ENCODE peak calls at places on chromosomes 12 and 14, in nine cellular contexts. Q, C, I, J, R, K, L, N and A are unnamed samples.

GRCh38 chr14:74275265-74275841 is 27.4 kb downstream of the ABCD4 start:
- DNase-seq in Q (no peak), C (no peak), I (no peak), J (no peak), R (no peak), K (no peak), L (no peak), N (no peak), A (peak)

GRCh38 chr12:89087876-89088275 is 264.4 kb downstream of the DUSP6 start:
- DNase-seq in Q (no peak), C (no peak), I (no peak), J (no peak), R (no peak), K (no peak), L (no peak), N (no peak), A (no peak)

GRCh38 chr12:68378859-68379628 is 46.9 kb upstream of the MDM1 start:
- DNase-seq in Q (no peak), C (no peak), I (peak), J (no peak), R (no peak), K (no peak), L (peak), N (peak), A (no peak)

GRCh38 chr12:8697476-8698131 is at the start of gene RIMKLB:
- DNase-seq in Q (peak), C (peak), I (peak), J (peak), R (peak), K (peak), L (peak), N (peak), A (peak)

GRCh38 chr12:16604853-16605252 is 1.1 kb downstream of the LMO3 start:
- DNase-seq in Q (no peak), C (no peak), I (no peak), J (no peak), R (no peak), K (no peak), L (no peak), N (no peak), A (no peak)

GRCh38 chr14:101119830-101120571 is 216.5 kb upstream of the RTL1 start:
- DNase-seq in Q (peak), C (no peak), I (no peak), J (no peak), R (no peak), K (no peak), L (peak), N (peak), A (no peak)

GRCh38 chr14:37202265-37202664 is 4.5 kb downstream of the MIPOL1 start:
- DNase-seq in Q (no peak), C (no peak), I (no peak), J (no peak), R (no peak), K (no peak), L (no peak), N (no peak), A (no peak)

GRCh38 chr14:80587096-80587724 is 354.3 kb downstream of the CEP128 start:
- DNase-seq in Q (no peak), C (no peak), I (no peak), J (peak), R (no peak), K (no peak), L (no peak), N (no peak), A (no peak)

GRCh38 chr12:10715491-10715890 is 7.6 kb downstream of the YBX3 start:
- DNase-seq in Q (no peak), C (no peak), I (no peak), J (no peak), R (no peak), K (no peak), L (no peak), N (no peak), A (no peak)

GRCh38 chr14:21852061-21852664 is 178.5 kb upstream of the OR4E1 start:
- DNase-seq in Q (peak), C (no peak), I (peak), J (peak), R (peak), K (peak), L (peak), N (no peak), A (no peak)

GRCh38 chr14:91870890-91871289 is 3.6 kb upstream of the TC2N start:
- DNase-seq in Q (no peak), C (no peak), I (no peak), J (no peak), R (no peak), K (no peak), L (no peak), N (no peak), A (no peak)

GRCh38 chr12:15829949-15830348 is 40.8 kb upstream of the EPS8 start:
- DNase-seq in Q (no peak), C (no peak), I (no peak), J (no peak), R (no peak), K (no peak), L (no peak), N (no peak), A (no peak)

GRCh38 chr14:54674342-54674741 is 107.4 kb downstream of the SAMD4A start:
- DNase-seq in Q (no peak), C (no peak), I (no peak), J (no peak), R (no peak), K (no peak), L (no peak), N (no peak), A (no peak)

GRCh38 chr14:70999117-70999516 is 91.9 kb downstream of the PCNX1 start:
- DNase-seq in Q (no peak), C (no peak), I (no peak), J (no peak), R (no peak), K (no peak), L (no peak), N (no peak), A (no peak)

GRCh38 chr12:116506697-116507064 is 52.5 kb upstream of the MAP1LC3B2 start:
- DNase-seq in Q (peak), C (no peak), I (no peak), J (no peak), R (no peak), K (no peak), L (no peak), N (no peak), A (no peak)
- TF ChIP-seq POLR2A in Q (no peak), C (no peak), I (no peak), J (no peak), R (no peak), K (no peak), L (no peak), N (no peak), A (no peak)

GRCh38 chr12:55728185-55728931 is 451 bp downstream of the CD63 start:
- DNase-seq in Q (peak), C (peak), I (peak), J (peak), R (peak), K (peak), L (peak), N (peak), A (no peak)
- TF ChIP-seq POLR2A in Q (no peak), C (no peak), I (no peak), J (no peak), R (no peak), K (no peak), L (no peak), N (no peak), A (no peak)

GRCh38 chr12:132194556-132194955 is 50.3 kb downstream of the NOC4L start:
- DNase-seq in Q (no peak), C (no peak), I (no peak), J (no peak), R (no peak), K (no peak), L (no peak), N (no peak), A (no peak)

GRCh38 chr12:132196873-132197390 is 52.7 kb downstream of the NOC4L start:
- DNase-seq in Q (no peak), C (no peak), I (no peak), J (no peak), R (no peak), K (no peak), L (no peak), N (no peak), A (no peak)

GRCh38 chr12:132197581-132198281 is 53.5 kb downstream of the NOC4L start:
- DNase-seq in Q (no peak), C (no peak), I (no peak), J (no peak), R (no peak), K (no peak), L (no peak), N (no peak), A (no peak)

GRCh38 chr12:132194056-132194455 is 49.8 kb downstream of the NOC4L start:
- DNase-seq in Q (no peak), C (no peak), I (no peak), J (no peak), R (no peak), K (no peak), L (no peak), N (no peak), A (peak)

DNA sequence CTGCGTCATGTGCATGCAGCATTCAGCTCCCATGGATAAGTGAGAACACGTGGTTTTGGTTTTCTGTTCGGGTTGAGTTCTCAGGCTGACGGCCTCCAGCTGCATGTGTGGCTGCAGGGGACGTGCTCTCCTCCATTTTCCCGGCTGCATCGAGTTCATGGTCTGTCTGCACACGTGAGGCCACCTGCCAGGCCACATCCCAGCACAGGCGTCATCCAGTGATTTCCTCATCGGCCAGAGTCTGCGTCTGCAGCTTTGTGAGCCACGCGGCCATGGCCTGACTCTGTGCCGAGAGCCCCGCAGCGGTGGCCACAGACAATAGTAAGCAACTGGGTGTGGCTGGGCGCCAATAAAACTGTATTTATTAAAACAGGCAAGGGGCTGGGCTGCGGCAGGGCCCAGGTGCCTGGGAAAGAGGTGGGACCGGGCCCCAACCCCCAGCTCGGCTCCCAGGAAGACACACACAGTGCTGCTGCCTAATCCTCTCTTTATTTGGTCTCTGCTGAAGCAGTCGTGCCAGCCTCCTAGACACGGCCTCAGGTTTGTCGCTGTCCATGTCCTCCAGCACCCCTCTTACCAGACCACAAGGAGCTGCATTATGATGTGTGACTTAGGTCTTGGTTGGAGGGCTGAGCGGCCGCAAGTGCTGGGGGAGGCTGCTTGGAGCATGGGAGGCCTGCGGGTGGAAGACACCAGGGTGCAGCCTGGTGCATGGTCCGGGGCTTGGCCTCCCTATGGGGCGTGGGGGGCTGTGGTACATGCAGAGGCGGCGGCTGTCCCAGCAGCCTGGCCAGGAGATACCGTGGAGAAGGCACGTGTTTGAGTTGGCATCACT is 52.0 kb downstream of the NOC4L start:
- DNase-seq in Q (no peak), C (no peak), I (no peak), J (no peak), R (no peak), K (no peak), L (no peak), N (no peak), A (no peak)
- TF ChIP-seq POLR2A in Q (no peak), C (no peak), I (no peak), J (no peak), R (no peak), K (no peak), L (no peak), N (no peak), A (no peak)

GRCh38 chr12:123367511-123367910 is 2.9 kb upstream of the SBNO1 start:
- DNase-seq in Q (no peak), C (no peak), I (no peak), J (no peak), R (no peak), K (no peak), L (no peak), N (no peak), A (no peak)

GRCh38 chr12:123363743-123364531 is 710 bp downstream of the SBNO1 start:
- DNase-seq in Q (peak), C (peak), I (peak), J (peak), R (peak), K (no peak), L (peak), N (no peak), A (peak)

GRCh38 chr12:123363385-123363742 is 1.3 kb downstream of the SBNO1 start:
- DNase-seq in Q (no peak), C (no peak), I (no peak), J (no peak), R (no peak), K (no peak), L (no peak), N (no peak), A (no peak)

GRCh38 chr12:123364532-123365140 is at the start of gene SBNO1:
- DNase-seq in Q (peak), C (peak), I (peak), J (peak), R (peak), K (peak), L (peak), N (peak), A (peak)

DNA sequence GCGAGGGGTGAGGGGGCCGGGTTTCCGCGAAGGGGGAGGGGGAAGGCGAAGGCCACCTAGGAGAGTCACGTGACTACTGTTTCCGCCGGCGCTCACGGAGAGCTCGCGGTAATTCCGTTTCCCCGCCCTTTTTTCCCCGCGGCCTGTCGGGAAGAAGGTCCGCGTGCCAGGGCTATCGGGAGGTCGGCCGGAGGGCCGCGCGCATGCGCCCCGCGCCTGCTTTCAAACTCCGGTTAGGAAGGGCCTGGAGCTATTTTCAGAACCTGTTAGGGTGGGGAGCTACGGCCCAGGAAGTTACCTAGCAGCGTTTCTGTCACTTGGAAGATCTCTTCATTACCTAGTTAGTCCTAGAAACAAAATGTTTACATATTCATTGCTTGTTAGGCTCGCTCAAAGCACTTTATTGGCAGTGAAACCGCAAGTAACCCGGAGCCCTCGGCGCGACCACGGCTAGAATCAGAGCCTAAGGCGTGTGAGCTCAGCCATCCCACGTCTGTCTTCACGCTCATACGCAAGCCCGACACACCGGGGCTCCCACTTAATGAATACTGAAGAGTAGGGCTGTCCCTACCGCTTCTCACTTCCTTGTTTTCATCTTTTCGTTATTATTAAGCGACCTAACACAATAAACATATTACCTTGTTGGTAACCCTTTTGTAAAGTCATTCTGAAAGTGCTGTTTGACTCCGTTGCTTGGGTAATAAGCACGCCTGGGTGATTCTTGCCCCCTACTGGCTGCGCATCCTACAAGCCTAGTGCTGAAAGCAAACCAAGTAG is 682 bp upstream of the SBNO1 start:
- DNase-seq in Q (peak), C (peak), I (peak), J (peak), R (peak), K (peak), L (peak), N (peak), A (peak)
- TF ChIP-seq POLR2A in Q (peak), C (peak), I (peak), J (peak), R (peak), K (peak), L (peak), N (no peak), A (peak)

GRCh38 chr14:104976198-104977007 is 1.8 kb downstream of the AHNAK2 start:
- DNase-seq in Q (peak), C (peak), I (peak), J (peak), R (peak), K (peak), L (peak), N (peak), A (peak)

GRCh38 chr14:104978774-104979691 is 859 bp upstream of the AHNAK2 start:
- DNase-seq in Q (peak), C (peak), I (no peak), J (no peak), R (no peak), K (no peak), L (no peak), N (no peak), A (no peak)

GRCh38 chr14:104979758-104980591 is 1.8 kb upstream of the AHNAK2 start:
- DNase-seq in Q (peak), C (peak), I (no peak), J (peak), R (peak), K (no peak), L (peak), N (no peak), A (peak)

GRCh38 chr14:104977008-104977680 is 1.0 kb downstream of the AHNAK2 start:
- DNase-seq in Q (peak), C (peak), I (no peak), J (no peak), R (no peak), K (no peak), L (no peak), N (no peak), A (no peak)

GRCh38 chr14:104977681-104978647 is at the start of gene AHNAK2:
- DNase-seq in Q (peak), C (peak), I (peak), J (peak), R (peak), K (no peak), L (peak), N (no peak), A (no peak)
- TF ChIP-seq POLR2A in Q (no peak), C (no peak), I (no peak), J (no peak), R (peak), K (peak), L (no peak), N (no peak), A (peak)

GRCh38 chr12:132489078-132489601 is 811 bp upstream of the FBRSL1 start:
- DNase-seq in Q (peak), C (peak), I (peak), J (no peak), R (no peak), K (no peak), L (peak), N (no peak), A (no peak)

GRCh38 chr12:132488127-132489077 is 1.5 kb upstream of the FBRSL1 start:
- DNase-seq in Q (peak), C (peak), I (peak), J (no peak), R (no peak), K (peak), L (no peak), N (peak), A (no peak)

GRCh38 chr12:132490481-132491348 is 764 bp downstream of the FBRSL1 start:
- DNase-seq in Q (peak), C (peak), I (no peak), J (peak), R (no peak), K (no peak), L (no peak), N (no peak), A (peak)

GRCh38 chr12:132491349-132491663 is 1.4 kb downstream of the FBRSL1 start:
- DNase-seq in Q (no peak), C (peak), I (no peak), J (no peak), R (no peak), K (no peak), L (no peak), N (no peak), A (no peak)

GRCh38 chr12:132489602-132490239 is at the start of gene FBRSL1:
- DNase-seq in Q (peak), C (peak), I (peak), J (peak), R (peak), K (peak), L (peak), N (peak), A (peak)
- TF ChIP-seq POLR2A in Q (peak), C (no peak), I (peak), J (no peak), R (peak), K (peak), L (no peak), N (no peak), A (peak)

DNA sequence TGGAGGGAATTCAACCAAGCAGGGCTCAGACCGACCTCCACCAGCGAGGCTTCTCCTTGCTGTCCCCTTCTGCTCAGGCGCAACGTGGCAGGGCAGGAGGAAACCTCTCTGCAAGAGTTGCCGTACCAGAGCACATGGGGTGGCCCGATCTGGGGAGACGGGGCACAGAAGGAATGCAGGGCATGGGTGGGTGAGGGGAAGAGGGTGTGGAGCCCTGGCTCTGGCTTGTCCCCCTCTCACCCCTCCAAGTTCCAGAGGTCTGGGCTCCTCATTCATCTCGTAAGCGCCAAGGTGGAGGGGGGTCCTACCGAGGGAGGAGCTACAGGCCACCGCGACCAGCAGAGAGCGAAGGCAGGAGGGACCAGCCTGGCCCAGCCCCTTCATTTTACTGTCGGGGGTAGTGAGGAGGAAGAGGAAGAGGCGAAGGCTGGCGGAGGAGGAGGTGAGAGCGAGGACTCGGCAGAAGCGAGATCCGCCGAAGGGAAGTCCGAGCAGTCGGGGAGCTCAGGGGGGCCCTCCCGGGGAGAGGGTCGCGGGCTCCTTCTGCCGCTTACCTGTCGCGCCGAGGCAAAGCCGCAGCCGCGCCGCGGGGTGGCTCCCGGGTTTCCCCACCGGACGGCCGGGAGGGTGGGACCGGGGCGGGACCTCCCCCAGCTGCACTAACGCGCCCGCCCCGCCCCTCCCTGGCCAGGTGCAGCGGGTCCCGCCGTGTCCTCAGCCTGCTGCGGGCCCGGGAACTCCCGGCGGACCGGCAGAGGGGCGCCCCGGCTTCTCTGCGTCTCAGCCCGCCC is at the start of gene GALNT6:
- DNase-seq in Q (peak), C (no peak), I (peak), J (peak), R (peak), K (no peak), L (peak), N (no peak), A (no peak)
- TF ChIP-seq POLR2A in Q (no peak), C (no peak), I (peak), J (peak), R (no peak), K (no peak), L (no peak), N (no peak), A (no peak)

DNA sequence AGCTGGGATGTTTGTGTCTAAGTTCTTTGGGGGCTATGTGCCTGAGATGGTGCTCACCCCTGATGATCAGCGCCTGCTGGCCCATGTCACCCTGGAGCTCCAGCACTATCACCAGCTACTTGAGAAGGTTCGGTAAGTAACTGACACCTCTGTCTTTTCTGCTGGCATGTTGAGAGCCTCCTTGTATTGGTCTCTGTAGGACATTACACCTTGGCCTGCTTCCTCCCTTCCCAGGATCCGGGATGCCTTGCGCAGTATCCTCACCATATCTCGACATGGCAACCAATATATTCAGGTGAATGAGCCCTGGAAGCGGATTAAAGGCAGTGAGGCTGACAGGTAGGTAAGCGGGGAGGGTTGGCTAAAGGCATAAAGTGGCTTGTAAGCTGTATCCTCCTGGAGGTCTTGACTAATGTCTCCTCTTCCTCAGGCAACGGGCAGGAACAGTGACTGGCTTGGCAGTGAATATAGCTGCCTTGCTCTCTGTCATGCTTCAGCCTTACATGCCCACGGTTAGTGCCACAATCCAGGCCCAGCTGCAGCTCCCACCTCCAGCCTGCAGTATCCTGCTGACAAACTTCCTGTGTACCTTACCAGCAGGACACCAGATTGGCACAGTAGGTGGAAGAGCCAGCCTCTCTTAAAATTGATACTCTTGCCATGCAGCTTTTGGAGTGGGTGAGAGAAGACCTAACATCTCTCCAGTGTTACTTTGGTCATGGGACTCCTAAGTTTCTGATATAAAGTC is 5.4 kb downstream of the DDIT3 start:
- DNase-seq in Q (no peak), C (no peak), I (no peak), J (no peak), R (no peak), K (no peak), L (no peak), N (no peak), A (no peak)
- TF ChIP-seq POLR2A in Q (no peak), C (no peak), I (no peak), J (no peak), R (no peak), K (no peak), L (no peak), N (no peak), A (no peak)